ENCODE peak calls at places on chromosomes 1 and 21, in seven cellular contexts. One of them, this sample, is unnamed.

GRCh38 chr1:203082571-203083462 is 3.0 kb downstream of the MYOG start:
- DNase-seq in cardiac septum: peak
- DNase-seq in tibial artery: no peak
- DNase-seq in naive thymus-derived CD8-positive, alpha-beta T cell: no peak
- DNase-seq in neural crest cell: no peak
- DNase-seq in activated CD8-positive, alpha-beta memory T cell treated with anti-CD3 and anti-CD28 coated beads, Interleukin-2, amount 10 ng/mL, durations not matched to agents 7 days and 5 days: peak
- DNase-seq in cerebellum: no peak
- DNase-seq in this sample: no peak

GRCh38 chr21:34836103-34836932 is 167.5 kb downstream of the CLIC6 start:
- DNase-seq in cardiac septum: no peak
- DNase-seq in tibial artery: peak
- DNase-seq in naive thymus-derived CD8-positive, alpha-beta T cell: no peak
- DNase-seq in neural crest cell: no peak
- DNase-seq in activated CD8-positive, alpha-beta memory T cell treated with anti-CD3 and anti-CD28 coated beads, Interleukin-2, amount 10 ng/mL, durations not matched to agents 7 days and 5 days: no peak
- DNase-seq in cerebellum: no peak
- DNase-seq in this sample: no peak

GRCh38 chr1:186530104-186530503 is 69.2 kb upstream of the PDC start:
- DNase-seq in cardiac septum: no peak
- DNase-seq in tibial artery: no peak
- DNase-seq in naive thymus-derived CD8-positive, alpha-beta T cell: no peak
- DNase-seq in neural crest cell: no peak
- DNase-seq in activated CD8-positive, alpha-beta memory T cell treated with anti-CD3 and anti-CD28 coated beads, Interleukin-2, amount 10 ng/mL, durations not matched to agents 7 days and 5 days: no peak
- DNase-seq in cerebellum: no peak
- DNase-seq in this sample: no peak

GRCh38 chr1:26786437-26787380 is 1.0 kb upstream of the PIGV start:
- DNase-seq in cardiac septum: peak
- DNase-seq in tibial artery: peak
- DNase-seq in naive thymus-derived CD8-positive, alpha-beta T cell: no peak
- DNase-seq in neural crest cell: peak
- DNase-seq in activated CD8-positive, alpha-beta memory T cell treated with anti-CD3 and anti-CD28 coated beads, Interleukin-2, amount 10 ng/mL, durations not matched to agents 7 days and 5 days: peak
- DNase-seq in cerebellum: no peak
- DNase-seq in this sample: peak

GRCh38 chr1:27591622-27592021 is 12.3 kb downstream of the AHDC1 start:
- DNase-seq in cardiac septum: no peak
- DNase-seq in tibial artery: no peak
- DNase-seq in naive thymus-derived CD8-positive, alpha-beta T cell: no peak
- DNase-seq in neural crest cell: no peak
- DNase-seq in activated CD8-positive, alpha-beta memory T cell treated with anti-CD3 and anti-CD28 coated beads, Interleukin-2, amount 10 ng/mL, durations not matched to agents 7 days and 5 days: no peak
- DNase-seq in cerebellum: no peak
- DNase-seq in this sample: peak

GRCh38 chr21:9750341-9751086 is 770.9 kb upstream of the TPTE start:
- DNase-seq in cardiac septum: peak
- DNase-seq in tibial artery: no peak
- DNase-seq in naive thymus-derived CD8-positive, alpha-beta T cell: no peak
- DNase-seq in neural crest cell: no peak
- DNase-seq in activated CD8-positive, alpha-beta memory T cell treated with anti-CD3 and anti-CD28 coated beads, Interleukin-2, amount 10 ng/mL, durations not matched to agents 7 days and 5 days: no peak
- DNase-seq in cerebellum: no peak
- DNase-seq in this sample: no peak

GRCh38 chr1:161749509-161750407 is at the start of gene DUSP12:
- DNase-seq in cardiac septum: peak
- DNase-seq in tibial artery: peak
- DNase-seq in naive thymus-derived CD8-positive, alpha-beta T cell: peak
- DNase-seq in neural crest cell: peak
- DNase-seq in activated CD8-positive, alpha-beta memory T cell treated with anti-CD3 and anti-CD28 coated beads, Interleukin-2, amount 10 ng/mL, durations not matched to agents 7 days and 5 days: peak
- DNase-seq in cerebellum: peak
- DNase-seq in this sample: peak

GRCh38 chr1:99808391-99809115 is 41.6 kb upstream of the AGL start:
- DNase-seq in cardiac septum: no peak
- DNase-seq in tibial artery: no peak
- DNase-seq in naive thymus-derived CD8-positive, alpha-beta T cell: peak
- DNase-seq in neural crest cell: peak
- DNase-seq in activated CD8-positive, alpha-beta memory T cell treated with anti-CD3 and anti-CD28 coated beads, Interleukin-2, amount 10 ng/mL, durations not matched to agents 7 days and 5 days: peak
- DNase-seq in cerebellum: peak
- DNase-seq in this sample: peak

GRCh38 chr1:59229138-59229537 is 67.8 kb upstream of the FGGY start:
- DNase-seq in cardiac septum: no peak
- DNase-seq in tibial artery: no peak
- DNase-seq in naive thymus-derived CD8-positive, alpha-beta T cell: no peak
- DNase-seq in neural crest cell: no peak
- DNase-seq in activated CD8-positive, alpha-beta memory T cell treated with anti-CD3 and anti-CD28 coated beads, Interleukin-2, amount 10 ng/mL, durations not matched to agents 7 days and 5 days: no peak
- DNase-seq in cerebellum: no peak
- DNase-seq in this sample: no peak

GRCh38 chr1:41578712-41579335 is 94.3 kb upstream of the EDN2 start:
- DNase-seq in cardiac septum: no peak
- DNase-seq in tibial artery: no peak
- DNase-seq in naive thymus-derived CD8-positive, alpha-beta T cell: no peak
- DNase-seq in neural crest cell: no peak
- DNase-seq in activated CD8-positive, alpha-beta memory T cell treated with anti-CD3 and anti-CD28 coated beads, Interleukin-2, amount 10 ng/mL, durations not matched to agents 7 days and 5 days: no peak
- DNase-seq in cerebellum: no peak
- DNase-seq in this sample: peak

GRCh38 chr1:44646276-44646675 is 28.0 kb downstream of the TMEM53 start:
- DNase-seq in cardiac septum: no peak
- DNase-seq in tibial artery: no peak
- DNase-seq in naive thymus-derived CD8-positive, alpha-beta T cell: no peak
- DNase-seq in neural crest cell: no peak
- DNase-seq in activated CD8-positive, alpha-beta memory T cell treated with anti-CD3 and anti-CD28 coated beads, Interleukin-2, amount 10 ng/mL, durations not matched to agents 7 days and 5 days: no peak
- DNase-seq in cerebellum: no peak
- DNase-seq in this sample: no peak

GRCh38 chr1:36349241-36349671 is 25.8 kb upstream of the EVA1B start:
- DNase-seq in cardiac septum: no peak
- DNase-seq in tibial artery: no peak
- DNase-seq in naive thymus-derived CD8-positive, alpha-beta T cell: no peak
- DNase-seq in neural crest cell: no peak
- DNase-seq in activated CD8-positive, alpha-beta memory T cell treated with anti-CD3 and anti-CD28 coated beads, Interleukin-2, amount 10 ng/mL, durations not matched to agents 7 days and 5 days: no peak
- DNase-seq in cerebellum: no peak
- DNase-seq in this sample: no peak

GRCh38 chr1:154609398-154610380 is 1.7 kb upstream of the ADAR start:
- DNase-seq in cardiac septum: no peak
- DNase-seq in tibial artery: no peak
- DNase-seq in naive thymus-derived CD8-positive, alpha-beta T cell: peak
- DNase-seq in neural crest cell: no peak
- DNase-seq in activated CD8-positive, alpha-beta memory T cell treated with anti-CD3 and anti-CD28 coated beads, Interleukin-2, amount 10 ng/mL, durations not matched to agents 7 days and 5 days: peak
- DNase-seq in cerebellum: no peak
- DNase-seq in this sample: peak

GRCh38 chr21:25898671-25899070 is 163.9 kb downstream of the GABPA start:
- DNase-seq in cardiac septum: no peak
- DNase-seq in tibial artery: no peak
- DNase-seq in naive thymus-derived CD8-positive, alpha-beta T cell: no peak
- DNase-seq in neural crest cell: no peak
- DNase-seq in activated CD8-positive, alpha-beta memory T cell treated with anti-CD3 and anti-CD28 coated beads, Interleukin-2, amount 10 ng/mL, durations not matched to agents 7 days and 5 days: no peak
- DNase-seq in cerebellum: no peak
- DNase-seq in this sample: no peak

GRCh38 chr21:42737969-42738590 is 84.7 kb downstream of the PDE9A start:
- DNase-seq in cardiac septum: peak
- DNase-seq in tibial artery: no peak
- DNase-seq in naive thymus-derived CD8-positive, alpha-beta T cell: peak
- DNase-seq in neural crest cell: no peak
- DNase-seq in activated CD8-positive, alpha-beta memory T cell treated with anti-CD3 and anti-CD28 coated beads, Interleukin-2, amount 10 ng/mL, durations not matched to agents 7 days and 5 days: no peak
- DNase-seq in cerebellum: no peak
- DNase-seq in this sample: no peak

GRCh38 chr1:54054438-54054749 is 986 bp downstream of the TCEANC2 start:
- DNase-seq in cardiac septum: no peak
- DNase-seq in tibial artery: no peak
- DNase-seq in naive thymus-derived CD8-positive, alpha-beta T cell: no peak
- DNase-seq in neural crest cell: no peak
- DNase-seq in activated CD8-positive, alpha-beta memory T cell treated with anti-CD3 and anti-CD28 coated beads, Interleukin-2, amount 10 ng/mL, durations not matched to agents 7 days and 5 days: no peak
- DNase-seq in cerebellum: no peak
- DNase-seq in this sample: peak

GRCh38 chr21:36656138-36656537 is 42.8 kb upstream of the SIM2 start:
- DNase-seq in cardiac septum: no peak
- DNase-seq in tibial artery: no peak
- DNase-seq in naive thymus-derived CD8-positive, alpha-beta T cell: no peak
- DNase-seq in neural crest cell: no peak
- DNase-seq in activated CD8-positive, alpha-beta memory T cell treated with anti-CD3 and anti-CD28 coated beads, Interleukin-2, amount 10 ng/mL, durations not matched to agents 7 days and 5 days: no peak
- DNase-seq in cerebellum: no peak
- DNase-seq in this sample: no peak

GRCh38 chr1:106344494-106344893 is 712.0 kb upstream of the PRMT6 start:
- DNase-seq in cardiac septum: no peak
- DNase-seq in tibial artery: no peak
- DNase-seq in naive thymus-derived CD8-positive, alpha-beta T cell: no peak
- DNase-seq in neural crest cell: no peak
- DNase-seq in activated CD8-positive, alpha-beta memory T cell treated with anti-CD3 and anti-CD28 coated beads, Interleukin-2, amount 10 ng/mL, durations not matched to agents 7 days and 5 days: no peak
- DNase-seq in cerebellum: no peak
- DNase-seq in this sample: no peak

GRCh38 chr1:162389021-162389818 is 7.7 kb downstream of the C1orf226 start:
- DNase-seq in cardiac septum: no peak
- DNase-seq in tibial artery: no peak
- DNase-seq in naive thymus-derived CD8-positive, alpha-beta T cell: no peak
- DNase-seq in neural crest cell: no peak
- DNase-seq in activated CD8-positive, alpha-beta memory T cell treated with anti-CD3 and anti-CD28 coated beads, Interleukin-2, amount 10 ng/mL, durations not matched to agents 7 days and 5 days: no peak
- DNase-seq in cerebellum: no peak
- DNase-seq in this sample: no peak